ENCODE peak calls at places on chromosome 11, in seven cellular contexts. W is progenitor cell of endocrine pancreas, T is Daoy, L is PC-9, S is brain microvascular endothelial cell, C is NCI-H345, Y is amniotic stem cell. H is an unnamed sample.

GRCh38 chr11:11478687-11479086 is 125.6 kb upstream of the CSNK2A3 start:
- DNase-seq in W (no peak), T (no peak), L (no peak), S (no peak), C (no peak), Y (no peak), H (no peak)

GRCh38 chr11:111001091-111001430 is 244.5 kb upstream of the POU2AF2 start:
- DNase-seq in W (no peak), T (no peak), L (no peak), S (no peak), C (no peak), Y (no peak), H (no peak)

GRCh38 chr11:31050061-31050790 is 319.3 kb downstream of the DCDC1 start:
- DNase-seq in W (no peak), T (no peak), L (no peak), S (no peak), C (peak), Y (no peak), H (peak)

GRCh38 chr11:58923300-58923788 is 15.9 kb upstream of the GLYATL1 start:
- DNase-seq in W (no peak), T (peak), L (peak), S (peak), C (peak), Y (no peak), H (no peak)

GRCh38 chr11:118138839-118139420 is 13.7 kb downstream of the SCN4B start:
- DNase-seq in W (no peak), T (no peak), L (no peak), S (no peak), C (no peak), Y (no peak), H (no peak)

GRCh38 chr11:2442554-2442953 is 1.8 kb downstream of the TRPM5 start:
- DNase-seq in W (no peak), T (no peak), L (no peak), S (no peak), C (no peak), Y (no peak), H (no peak)

GRCh38 chr11:96925862-96926261 is 536.0 kb downstream of the JRKL start:
- DNase-seq in W (no peak), T (no peak), L (no peak), S (no peak), C (no peak), Y (no peak), H (no peak)

GRCh38 chr11:12318791-12319733 is 58.3 kb upstream of the PARVA start:
- DNase-seq in W (no peak), T (no peak), L (no peak), S (no peak), C (peak), Y (no peak), H (no peak)

GRCh38 chr11:103994111-103994510 is 42.3 kb upstream of the DDI1 start:
- DNase-seq in W (no peak), T (no peak), L (no peak), S (no peak), C (no peak), Y (no peak), H (no peak)

GRCh38 chr11:117180661-117181585 is 2.4 kb downstream of the SIDT2 start:
- DNase-seq in W (peak), T (peak), L (no peak), S (peak), C (no peak), Y (peak), H (peak)

GRCh38 chr11:43925932-43926505 is 16.4 kb upstream of the C11orf96 start:
- DNase-seq in W (no peak), T (no peak), L (no peak), S (no peak), C (no peak), Y (no peak), H (no peak)

GRCh38 chr11:115736146-115736545 is 231.9 kb upstream of the CADM1 start:
- DNase-seq in W (no peak), T (no peak), L (no peak), S (no peak), C (no peak), Y (no peak), H (no peak)

GRCh38 chr11:17746096-17746495 is 11.5 kb downstream of the KCNC1 start:
- DNase-seq in W (no peak), T (no peak), L (no peak), S (no peak), C (no peak), Y (no peak), H (no peak)

GRCh38 chr11:123474994-123475393 is 44.9 kb downstream of the GRAMD1B start:
- DNase-seq in W (no peak), T (no peak), L (no peak), S (peak), C (no peak), Y (no peak), H (no peak)

GRCh38 chr11:15773024-15773423 is 583.3 kb downstream of the SOX6 start:
- DNase-seq in W (no peak), T (no peak), L (no peak), S (no peak), C (no peak), Y (no peak), H (no peak)